ENCODE peak calls at places on chromosomes 2 and 18, in nine cellular contexts. T is fibroblast of lung, F is GM12878, W is endothelial cell of umbilical vein, L is kidney, Y is IMR-90, V is astrocyte, C is K562, Q is mesenchymal stem cell. G is an unnamed sample.

GRCh38 chr2:11710632-11711381 is 35.6 kb upstream of the LPIN1 start:
- DNase-seq in T (peak; percentile 51), F (no peak), W (peak; percentile 38), L (no peak), Y (no peak), V (peak; percentile 44), C (no peak), Q (no peak), G (no peak)

GRCh38 chr2:120245933-120246332 is 6.7 kb upstream of the RALB start:
- DNase-seq in T (no peak), F (no peak), W (no peak), L (no peak), Y (no peak), V (no peak), C (no peak), Q (no peak), G (no peak)

GRCh38 chr2:176813526-176814179 is 398.9 kb upstream of the HNRNPA3 start:
- DNase-seq in T (no peak), F (no peak), W (no peak), L (no peak), Y (no peak), V (no peak), C (no peak), Q (no peak), G (no peak)

GRCh38 chr2:217182996-217183395 is 323.1 kb upstream of the TNP1 start:
- DNase-seq in T (no peak), F (no peak), W (peak; percentile 10), L (no peak), Y (no peak), V (no peak), C (no peak), Q (no peak), G (no peak)

GRCh38 chr2:169069341-169069740 is at the start of gene DHRS9:
- DNase-seq in T (peak; percentile 89), F (no peak), W (peak; percentile 39), L (no peak), Y (peak; percentile 7), V (peak; percentile 83), C (no peak), Q (peak; percentile 49), G (no peak)

GRCh38 chr2:100655446-100655845 is 92.7 kb downstream of the PDCL3 start:
- DNase-seq in T (no peak), F (no peak), W (no peak), L (no peak), Y (no peak), V (no peak), C (no peak), Q (no peak), G (no peak)

GRCh38 chr18:8460748-8461147 is 148.5 kb upstream of the RAB12 start:
- DNase-seq in T (no peak), F (no peak), W (no peak), L (no peak), Y (no peak), V (no peak), C (no peak), Q (no peak), G (no peak)

GRCh38 chr18:59606193-59607175 is 90.7 kb downstream of the CCBE1 start:
- DNase-seq in T (peak; percentile 66), F (no peak), W (no peak), L (no peak), Y (peak; percentile 89), V (peak; percentile 64), C (no peak), Q (peak; percentile 66), G (no peak)

GRCh38 chr18:59884331-59884730 is 15.5 kb upstream of the PMAIP1 start:
- DNase-seq in T (no peak), F (no peak), W (no peak), L (no peak), Y (no peak), V (no peak), C (no peak), Q (no peak), G (no peak)

GRCh38 chr18:45619826-45620201 is 4.5 kb downstream of the SLC14A2 start:
- DNase-seq in T (no peak), F (no peak), W (no peak), L (no peak), Y (no peak), V (no peak), C (no peak), Q (no peak), G (peak; percentile 60)

GRCh38 chr2:65161551-65162100 is 31.7 kb upstream of the RAB1A start:
- DNase-seq in T (no peak), F (no peak), W (no peak), L (no peak), Y (no peak), V (no peak), C (no peak), Q (no peak), G (no peak)

GRCh38 chr2:160076239-160076638 is 13.8 kb upstream of the PLA2R1 start:
- DNase-seq in T (no peak), F (no peak), W (no peak), L (no peak), Y (no peak), V (no peak), C (no peak), Q (no peak), G (no peak)

GRCh38 chr2:44126106-44126797 is 42.4 kb upstream of the PPM1B start:
- DNase-seq in T (no peak), F (no peak), W (no peak), L (no peak), Y (no peak), V (no peak), C (no peak), Q (peak; percentile 29), G (no peak)

GRCh38 chr2:169462896-169463695 is 16.2 kb upstream of the BBS5 start:
- DNase-seq in T (peak; percentile 90), F (no peak), W (peak; percentile 68), L (no peak), Y (peak; percentile 89), V (peak; percentile 89), C (no peak), Q (peak; percentile 63), G (no peak)

GRCh38 chr2:62340981-62341624 is 145.2 kb downstream of the B3GNT2 start:
- DNase-seq in T (peak; percentile 4), F (peak; percentile 85), W (no peak), L (peak; percentile 77), Y (no peak), V (no peak), C (peak; percentile 47), Q (peak; percentile 60), G (peak; percentile 64)

GRCh38 chr2:152406119-152406835 is 71.3 kb downstream of the FMNL2 start:
- DNase-seq in T (no peak), F (no peak), W (peak; percentile 44), L (no peak), Y (no peak), V (no peak), C (no peak), Q (no peak), G (no peak)

GRCh38 chr2:152408260-152408659 is 73.3 kb downstream of the FMNL2 start:
- DNase-seq in T (no peak), F (no peak), W (no peak), L (no peak), Y (no peak), V (no peak), C (no peak), Q (no peak), G (no peak)

GRCh38 chr2:152407204-152407721 is 72.3 kb downstream of the FMNL2 start:
- DNase-seq in T (peak; percentile 58), F (peak; percentile 55), W (no peak), L (peak; percentile 77), Y (peak; percentile 54), V (peak; percentile 42), C (peak; percentile 16), Q (peak; percentile 76), G (peak; percentile 85)

GRCh38 chr2:152406836-152407161 is 71.8 kb downstream of the FMNL2 start:
- DNase-seq in T (no peak), F (no peak), W (no peak), L (no peak), Y (no peak), V (no peak), C (no peak), Q (no peak), G (no peak)

GRCh38 chr2:152407806-152408205 is 72.8 kb downstream of the FMNL2 start:
- DNase-seq in T (no peak), F (no peak), W (no peak), L (no peak), Y (no peak), V (no peak), C (no peak), Q (no peak), G (no peak)
- H3K4me1 ChIP-seq in T (peaks cover 7% of the 10 kb centered on the region), F (peaks cover 18% of the 10 kb centered on the region), W (peaks cover 57% of the 10 kb centered on the region), L (peaks cover 16% of the 10 kb centered on the region), Y (peaks cover 8% of the 10 kb centered on the region), V (peaks cover 26% of the 10 kb centered on the region), C (no peaks in the 10 kb centered on the region), Q (peaks cover 6% of the 10 kb centered on the region), G (peaks cover 24% of the 10 kb centered on the region)

DNA sequence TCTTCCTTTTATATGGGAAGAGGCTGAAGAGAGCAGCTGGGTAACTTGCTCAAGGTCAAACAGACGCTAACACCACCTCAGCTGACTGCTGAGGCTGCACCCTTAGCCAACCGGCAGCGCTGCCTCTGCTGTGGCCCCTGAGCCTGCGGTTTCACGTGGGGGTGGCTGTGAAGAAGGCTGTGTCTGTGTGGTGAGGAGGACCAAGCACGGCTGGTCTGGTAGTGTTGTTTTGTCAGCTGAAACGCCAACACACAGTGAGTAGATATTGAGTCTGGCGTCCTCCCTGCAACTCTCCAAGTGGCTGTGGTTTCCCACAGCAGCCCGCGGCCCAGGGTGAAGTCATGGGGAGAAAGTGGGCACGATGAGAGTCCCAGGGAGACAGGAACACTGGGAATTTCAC is 69.6 kb downstream of the THNSL2 start:
- DNase-seq in T (no peak), F (no peak), W (no peak), L (no peak), Y (no peak), V (no peak), C (peak; percentile 39), Q (no peak), G (no peak)
- H3K4me3 ChIP-seq in T (no peak overlapping the region), F (no peak overlapping the region), W (no peak overlapping the region), L (no peak overlapping the region), Y (no peak overlapping the region), V (no peak overlapping the region), C (no peak overlapping the region), Q (no peak overlapping the region), G (no peak overlapping the region)

GRCh38 chr18:6781179-6781714 is 51.7 kb downstream of the ARHGAP28 start:
- DNase-seq in T (no peak), F (no peak), W (peak; percentile 62), L (no peak), Y (no peak), V (no peak), C (peak; percentile 32), Q (peak; percentile 43), G (peak; percentile 66)
- H3K9ac ChIP-seq in T (no peak overlapping the region), F (no peak overlapping the region), W (no peak overlapping the region), L (no peak overlapping the region), Y (no peak overlapping the region), V (no peak overlapping the region), C (no peak overlapping the region), Q (peak overlapping the region; percentile 70), G (no peak overlapping the region)

GRCh38 chr2:71600572-71600971 is 147.2 kb downstream of the DYSF start:
- DNase-seq in T (no peak), F (no peak), W (no peak), L (peak; percentile 52), Y (no peak), V (no peak), C (no peak), Q (no peak), G (no peak)
- H3K4me1 ChIP-seq in T (no peaks in the 10 kb centered on the region), F (peaks cover 4% of the 10 kb centered on the region), W (peaks cover 30% of the 10 kb centered on the region), L (peaks cover 10% of the 10 kb centered on the region), Y (no peaks in the 10 kb centered on the region), V (peaks cover 3% of the 10 kb centered on the region), C (no peaks in the 10 kb centered on the region), Q (no peaks in the 10 kb centered on the region), G (peaks cover 3% of the 10 kb centered on the region)

GRCh38 chr2:112623913-112624777 is 21.6 kb upstream of the SLC20A1 start:
- DNase-seq in T (peak; percentile 84), F (no peak), W (peak; percentile 65), L (peak; percentile 75), Y (peak; percentile 87), V (peak; percentile 81), C (peak; percentile 58), Q (peak; percentile 80), G (peak; percentile 33)
- H3K4me3 ChIP-seq in T (no peak overlapping the region), F (no peak overlapping the region), W (no peak overlapping the region), L (no peak overlapping the region), Y (no peak overlapping the region), V (no peak overlapping the region), C (no peak overlapping the region), Q (peak overlapping the region; percentile 55), G (no peak overlapping the region)

G was measured in endodermal cell.